ENCODE peak calls at places on chromosomes 2 and 18, in seven cellular contexts. D is CD4-positive, CD25-positive, alpha-beta regulatory T cell; K is uterus; W is hepatocyte; A is IMR-90; P is Peyer's patch; Y is PC-3. E is an unnamed sample. For H3K27me3 and H3K4me1, the result is how much of the 10 kb centered on the place peaks cover.

GRCh38 chr2:7555260-7555659 is 638.0 kb downstream of the RNF144A start:
- DNase-seq in W (no peak), K (no peak), D (no peak), Y (no peak), A (no peak), P (no peak), E (no peak)

GRCh38 chr2:119476301-119477117 is 44.9 kb downstream of the TMEM37 start:
- DNase-seq in K (no peak), D (peak), P (no peak), Y (peak), W (peak), A (peak), E (peak)

GRCh38 chr2:147382322-147382948 is 462.4 kb upstream of the ACVR2A start:
- DNase-seq in K (no peak), D (no peak), A (no peak), W (no peak), P (peak), Y (no peak), E (no peak)

GRCh38 chr2:21118302-21118920 is 5.4 kb upstream of the TDRD15 start:
- DNase-seq in K (no peak), W (peak), P (peak), D (peak), A (peak), Y (peak), E (peak)

GRCh38 chr2:19357383-19358241 is 811 bp downstream of the OSR1 start:
- DNase-seq in D (no peak), A (peak), W (peak), Y (peak), K (no peak), P (peak), E (peak)

GRCh38 chr2:177332041-177332991 is 60.3 kb upstream of the AGPS start:
- DNase-seq in Y (peak), K (peak), W (peak), A (peak), P (no peak), D (peak), E (peak)

GRCh38 chr2:202014328-202015034 is 19.2 kb upstream of the FZD7 start:
- DNase-seq in D (no peak), Y (peak), K (no peak), A (peak), W (no peak), P (no peak), E (no peak)

GRCh38 chr2:238216651-238217184 is 13.2 kb upstream of the ILKAP start:
- DNase-seq in D (no peak), Y (no peak), P (no peak), A (no peak), K (no peak), W (no peak), E (no peak)

GRCh38 chr18:7521226-7521856 is 45.8 kb upstream of the PTPRM start:
- DNase-seq in W (no peak), D (no peak), P (no peak), K (no peak), Y (no peak), A (no peak), E (no peak)

GRCh38 chr18:68660355-68661183 is 54.3 kb downstream of the TMX3 start:
- DNase-seq in K (no peak), P (no peak), W (peak), Y (peak), A (peak), D (peak), E (peak)

GRCh38 chr18:644395-645004 is 13.0 kb upstream of the TYMS start:
- DNase-seq in P (no peak), Y (peak), D (no peak), W (no peak), A (no peak), K (no peak), E (no peak)

GRCh38 chr2:32591669-32592463 is 36.0 kb upstream of the TTC27 start:
- DNase-seq in P (no peak), Y (peak), D (peak), A (peak), W (no peak), K (no peak), E (no peak)

GRCh38 chr2:158580760-158581159 is 124.0 kb downstream of the PKP4 start:
- DNase-seq in P (peak), W (no peak), A (no peak), Y (peak), D (no peak), K (no peak), E (no peak)

GRCh38 chr2:106159867-106160785 is 34.0 kb downstream of the UXS1 start:
- DNase-seq in D (peak), Y (no peak), W (no peak), P (no peak), K (no peak), A (no peak), E (no peak)

GRCh38 chr18:9242987-9243386 is 91.6 kb upstream of the TWSG1 start:
- DNase-seq in A (no peak), K (no peak), P (no peak), D (no peak), W (no peak), Y (no peak), E (no peak)

GRCh38 chr2:9299444-9300100 is 93.0 kb downstream of the ASAP2 start:
- DNase-seq in P (no peak), A (no peak), K (no peak), W (no peak), D (no peak), Y (no peak), E (no peak)

GRCh38 chr2:177165731-177166711 is 46.6 kb upstream of the HNRNPA3 start:
- DNase-seq in Y (peak), P (no peak), W (peak), A (peak), D (peak), K (no peak), E (peak)

GRCh38 chr2:207926133-207927076 is 98.9 kb downstream of the PLEKHM3 start:
- DNase-seq in A (peak), P (no peak), Y (peak), D (no peak), K (peak), W (peak), E (no peak)

GRCh38 chr2:101560780-101561315 is 85.9 kb upstream of the RFX8 start:
- DNase-seq in D (peak), Y (no peak), A (no peak), K (no peak), P (no peak), W (no peak), E (no peak)

GRCh38 chr2:145158051-145158586 is 638.2 kb upstream of the ZEB2 start:
- DNase-seq in P (peak), D (no peak), A (peak), Y (peak), W (peak), K (peak), E (no peak)

GRCh38 chr2:17805717-17806354 is 10.4 kb upstream of the MSGN1 start:
- DNase-seq in Y (no peak), K (no peak), P (no peak), D (no peak), A (no peak), W (no peak), E (no peak)

GRCh38 chr2:74857725-74858124 is 23.8 kb downstream of the HK2 start:
- DNase-seq in K (no peak), W (no peak), Y (no peak), D (no peak), A (no peak), P (no peak), E (no peak)

GRCh38 chr2:156021326-156022040 is 311.0 kb downstream of the NR4A2 start:
- DNase-seq in A (no peak), D (no peak), K (no peak), Y (peak), W (no peak), P (no peak), E (no peak)

GRCh38 chr2:241692448-241692847 is 5.8 kb upstream of the DTYMK start:
- DNase-seq in D (no peak), P (no peak), Y (peak), A (peak), K (no peak), W (peak), E (no peak)

GRCh38 chr2:239006886-239007285 is 159.0 kb downstream of the TWIST2 start:
- DNase-seq in Y (peak), A (peak), P (no peak), K (no peak), W (peak), D (no peak), E (no peak)

GRCh38 chr2:161166538-161167409 is 6.5 kb downstream of the TANK start:
- DNase-seq in A (peak), Y (peak), W (no peak), P (no peak), K (no peak), D (peak), E (no peak)

GRCh38 chr2:147224070-147224469 is 620.8 kb upstream of the ACVR2A start:
- DNase-seq in W (no peak), D (no peak), A (no peak), Y (peak), K (no peak), P (no peak), E (no peak)

GRCh38 chr2:217249490-217250451 is 389.9 kb upstream of the TNP1 start:
- DNase-seq in P (no peak), D (no peak), K (peak), Y (no peak), W (peak), A (no peak), E (peak)

GRCh38 chr2:26725516-26725810 is 32.9 kb downstream of the KCNK3 start:
- DNase-seq in A (no peak), D (no peak), K (no peak), W (no peak), P (no peak), Y (no peak), E (no peak)

DNA sequence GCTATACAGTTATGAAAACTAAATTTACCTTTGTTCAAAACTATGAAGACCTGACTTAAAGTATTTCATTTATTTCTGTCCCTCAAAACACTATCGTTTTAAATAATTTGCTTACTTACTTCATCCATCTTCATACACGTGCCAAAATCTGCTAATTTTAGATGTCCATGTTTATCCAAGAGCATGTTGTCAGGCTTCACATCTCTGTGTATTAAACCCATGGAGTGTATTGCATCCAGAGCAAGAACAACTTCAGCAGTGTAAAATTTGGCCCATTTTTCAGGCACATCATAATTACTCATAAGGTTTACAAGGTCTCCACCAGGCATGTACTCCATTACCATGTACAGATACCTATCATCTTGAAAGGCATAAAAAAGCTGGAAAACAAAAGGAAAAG is 80.3 kb downstream of the SLC66A3 start:
- DNase-seq in A (no peak), W (no peak), D (no peak), P (no peak), Y (no peak), K (no peak), E (no peak)
- H3K27me3 ChIP-seq in A (under half), W (under half), D (under half), P (under half), Y (under half), K (under half), E (under half)

DNA sequence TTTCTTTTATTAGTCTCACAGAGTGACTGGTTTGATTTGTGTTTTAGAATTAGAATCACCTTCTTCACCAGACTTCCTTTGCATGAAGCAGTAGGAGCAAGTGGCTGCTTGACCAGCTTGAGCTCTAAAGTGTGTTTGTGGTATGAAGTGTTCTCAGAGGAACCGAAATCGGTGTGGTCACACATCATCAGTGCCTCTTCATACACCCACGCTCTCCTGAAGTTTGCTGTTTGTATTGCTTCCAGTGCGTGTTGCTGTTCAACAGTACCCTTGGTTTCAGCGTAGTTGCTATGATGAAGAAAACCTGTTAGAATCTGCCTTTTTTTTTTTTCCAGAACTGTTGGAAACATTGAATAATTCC is 77.9 kb downstream of the LIMS1 start:
- DNase-seq in Y (no peak), K (no peak), P (no peak), D (peak), A (peak), W (no peak), E (no peak)
- H3K4me1 ChIP-seq in Y (under half), K (under half), P (under half), D (half or more), A (under half), W (under half), E (under half)

GRCh38 chr2:23381084-23381483 is 3.9 kb upstream of the KLHL29 start:
- DNase-seq in P (no peak), A (peak), W (no peak), Y (peak), D (no peak), K (no peak), E (no peak)

GRCh38 chr2:23385351-23385747 is 370 bp downstream of the KLHL29 start:
- DNase-seq in A (peak), W (peak), K (peak), P (peak), D (no peak), Y (peak), E (no peak)

GRCh38 chr2:23381498-23381897 is 3.5 kb upstream of the KLHL29 start:
- DNase-seq in A (no peak), P (no peak), W (no peak), D (no peak), K (no peak), Y (peak), E (no peak)

GRCh38 chr2:23384551-23385349 is at the start of gene KLHL29:
- DNase-seq in W (peak), P (peak), Y (peak), K (peak), D (peak), A (peak), E (peak)

GRCh38 chr2:23383087-23383486 is 1.9 kb upstream of the KLHL29 start:
- DNase-seq in Y (no peak), P (no peak), D (no peak), A (no peak), W (no peak), K (no peak), E (no peak)
- H3K27me3 ChIP-seq in Y (under half), P (under half), D (under half), A (under half), W (under half), K (under half), E (under half)

GRCh38 chr2:85745619-85746018 is 8.2 kb upstream of the ATOH8 start:
- DNase-seq in W (no peak), D (no peak), P (no peak), A (no peak), Y (no peak), K (no peak), E (no peak)

GRCh38 chr2:85741811-85742507 is 11.8 kb upstream of the ATOH8 start:
- DNase-seq in Y (peak), D (no peak), P (no peak), A (peak), K (peak), W (peak), E (no peak)

GRCh38 chr2:85744771-85745601 is 8.8 kb upstream of the ATOH8 start:
- DNase-seq in K (peak), W (no peak), A (peak), Y (no peak), P (no peak), D (no peak), E (no peak)

GRCh38 chr2:85743304-85743978 is 10.3 kb upstream of the ATOH8 start:
- DNase-seq in P (no peak), D (no peak), Y (no peak), W (peak), A (peak), K (no peak), E (no peak)

DNA sequence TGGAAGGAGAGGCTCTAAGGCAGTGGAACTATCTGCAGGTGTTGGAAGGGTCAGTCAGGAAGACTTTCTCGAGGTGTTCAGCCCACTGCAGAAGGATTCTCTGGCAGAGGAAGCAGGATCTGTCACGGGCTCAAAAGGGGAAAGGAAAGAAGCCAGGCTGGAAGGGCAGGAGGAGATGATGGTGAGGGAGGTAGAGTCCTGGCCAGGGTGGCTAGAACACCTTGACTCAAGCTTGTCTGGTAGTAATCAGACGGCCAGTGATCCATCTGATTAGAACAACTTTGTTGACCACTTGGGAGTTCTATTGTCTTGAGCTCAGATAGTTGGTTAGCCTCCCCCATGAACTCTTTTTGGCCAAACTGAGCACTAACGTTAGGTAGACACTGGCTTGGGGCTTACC is 9.7 kb upstream of the ATOH8 start:
- DNase-seq in W (no peak), K (no peak), A (no peak), Y (no peak), D (no peak), P (no peak), E (no peak)
- H3K4me1 ChIP-seq in W (under half), K (under half), A (under half), Y (under half), D (under half), P (under half), E (under half)

GRCh38 chr18:12251311-12251710 is 2.9 kb upstream of the CIDEA start:
- DNase-seq in A (no peak), K (no peak), Y (no peak), P (no peak), D (no peak), W (no peak), E (no peak)
- H3K27me3 ChIP-seq in A (half or more), K (under half), Y (under half), P (under half), D (under half), W (half or more), E (under half)

GRCh38 chr2:219697811-219698683 is 70.6 kb downstream of the SLC4A3 start:
- DNase-seq in W (no peak), Y (no peak), D (no peak), K (no peak), A (no peak), P (no peak), E (no peak)

GRCh38 chr2:219698684-219699439 is 71.4 kb downstream of the SLC4A3 start:
- DNase-seq in A (no peak), P (no peak), Y (peak), D (no peak), K (no peak), W (no peak), E (no peak)

GRCh38 chr2:219692521-219692920 is 65.1 kb downstream of the SLC4A3 start:
- DNase-seq in W (no peak), P (no peak), A (no peak), Y (no peak), D (no peak), K (no peak), E (no peak)

GRCh38 chr2:219691551-219691950 is 64.1 kb downstream of the SLC4A3 start:
- DNase-seq in P (no peak), Y (no peak), D (no peak), W (no peak), K (no peak), A (no peak), E (no peak)

DNA sequence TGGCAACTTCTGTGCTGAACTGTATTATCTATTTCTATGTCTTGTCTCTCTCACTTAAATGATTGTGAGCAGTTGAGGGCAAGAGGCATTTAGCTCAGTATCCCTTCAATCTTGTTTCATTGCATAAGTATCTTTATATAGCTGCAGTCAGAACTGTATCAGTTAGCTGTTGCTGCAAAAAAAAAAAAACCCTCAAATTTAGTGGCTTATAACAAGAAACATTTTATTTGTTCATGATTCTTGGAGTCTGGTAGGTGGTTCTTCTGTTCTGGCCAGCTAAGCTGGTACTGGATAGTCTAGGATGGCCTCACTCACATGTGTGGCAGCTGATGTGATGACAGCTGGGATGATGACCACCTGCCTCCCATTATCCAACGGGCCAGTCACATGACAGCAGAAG is 67.7 kb downstream of the SLC4A3 start:
- DNase-seq in W (no peak), Y (no peak), K (no peak), D (no peak), A (no peak), P (no peak), E (no peak)
- H3K4me1 ChIP-seq in W (under half), Y (under half), K (under half), D (under half), A (under half), P (under half), E (under half)

DNA sequence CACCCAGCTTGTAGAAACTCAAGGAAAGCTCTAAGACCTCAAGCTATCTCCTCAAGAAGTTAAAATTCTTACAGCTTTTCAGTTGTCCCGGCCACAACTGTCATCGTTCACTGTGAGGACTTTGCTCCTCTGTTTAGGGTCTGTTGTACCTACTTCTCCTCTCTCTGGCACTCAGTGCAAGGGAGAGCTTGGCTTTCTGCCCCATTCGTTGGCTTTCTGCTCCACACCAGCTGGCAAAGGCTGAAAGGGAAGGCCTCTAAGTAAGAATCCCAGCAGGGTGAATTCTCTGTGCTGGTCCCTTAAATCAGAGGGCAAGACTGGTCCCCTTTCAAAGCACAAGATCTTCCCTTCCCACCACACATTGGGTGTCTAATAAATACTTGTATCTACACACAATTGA is 17.3 kb downstream of the ZBTB7C start:
- DNase-seq in K (no peak), A (no peak), D (no peak), Y (no peak), P (no peak), W (no peak), E (no peak)
- H3K27me3 ChIP-seq in K (under half), A (under half), D (under half), Y (under half), P (under half), W (under half), E (under half)

GRCh38 chr2:23021311-23022120 is 363.5 kb upstream of the KLHL29 start:
- DNase-seq in Y (no peak), D (no peak), K (no peak), A (no peak), P (no peak), W (no peak), E (no peak)

GRCh38 chr2:23020659-23021058 is 364.3 kb upstream of the KLHL29 start:
- DNase-seq in W (peak), Y (no peak), D (no peak), K (no peak), A (no peak), P (no peak), E (no peak)

GRCh38 chr2:23023722-23024121 is 361.3 kb upstream of the KLHL29 start:
- DNase-seq in W (no peak), D (no peak), P (no peak), Y (no peak), K (no peak), A (no peak), E (no peak)

GRCh38 chr2:23015651-23016050 is 369.3 kb upstream of the KLHL29 start:
- DNase-seq in P (no peak), A (no peak), D (no peak), W (no peak), Y (no peak), K (no peak), E (no peak)

DNA sequence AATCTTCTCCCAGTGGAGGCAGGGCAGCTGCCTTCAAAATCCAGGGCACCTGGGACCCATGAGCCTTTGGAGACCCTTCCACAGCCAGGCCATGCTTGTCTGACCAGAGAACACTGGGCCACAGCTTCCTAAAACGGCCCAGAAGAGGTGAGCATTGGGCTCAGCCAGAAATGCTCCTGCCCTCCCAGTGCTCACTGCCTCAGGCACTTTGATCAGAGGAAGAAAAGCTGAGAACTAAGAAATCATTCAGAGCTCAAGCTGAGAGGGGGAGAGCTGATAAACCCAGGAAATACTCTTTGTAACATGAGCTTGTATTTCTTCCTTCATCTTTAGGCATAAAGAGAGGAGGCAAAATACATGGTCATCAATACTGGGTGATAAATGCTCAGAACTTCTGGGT is 365.5 kb upstream of the KLHL29 start:
- DNase-seq in P (no peak), Y (no peak), A (no peak), K (no peak), D (no peak), W (no peak), E (no peak)
- H3K4me1 ChIP-seq in P (under half), Y (under half), A (under half), K (under half), D (under half), W (under half), E (under half)

E was measured in HAP-1.